ENCODE peak calls at places on chromosomes 3 and 15, in five cellular contexts. One of them, this sample, is unnamed.

GRCh38 chr15:98292442-98293240 is 332.1 kb downstream of the ARRDC4 start:
- DNase-seq in tibial nerve: peak; percentile 19
- DNase-seq in epithelial cell of esophagus: peak; percentile 50
- DNase-seq in CD4-positive, alpha-beta T cell: no peak
- DNase-seq in suprapubic skin: no peak
- DNase-seq in this sample: no peak

GRCh38 chr15:88847144-88847543 is 43.9 kb downstream of the ACAN start:
- DNase-seq in epithelial cell of esophagus: no peak
- DNase-seq in suprapubic skin: no peak
- DNase-seq in tibial nerve: no peak
- DNase-seq in CD4-positive, alpha-beta T cell: no peak
- DNase-seq in this sample: no peak

GRCh38 chr15:91849749-91850161 is 3.8 kb upstream of the SLCO3A1 start:
- DNase-seq in suprapubic skin: no peak
- DNase-seq in CD4-positive, alpha-beta T cell: no peak
- DNase-seq in epithelial cell of esophagus: peak; percentile 74
- DNase-seq in tibial nerve: no peak
- DNase-seq in this sample: no peak

GRCh38 chr15:29669823-29670222 is 152.4 kb downstream of the TJP1 start:
- DNase-seq in epithelial cell of esophagus: peak; percentile 87
- DNase-seq in tibial nerve: no peak
- DNase-seq in suprapubic skin: no peak
- DNase-seq in CD4-positive, alpha-beta T cell: no peak
- DNase-seq in this sample: no peak

GRCh38 chr3:87077354-87077753 is 86.4 kb upstream of the VGLL3 start:
- DNase-seq in tibial nerve: no peak
- DNase-seq in CD4-positive, alpha-beta T cell: no peak
- DNase-seq in epithelial cell of esophagus: peak; percentile 19
- DNase-seq in suprapubic skin: no peak
- DNase-seq in this sample: no peak

GRCh38 chr3:192514754-192515660 is 212.3 kb downstream of the FGF12 start:
- DNase-seq in tibial nerve: no peak
- DNase-seq in epithelial cell of esophagus: peak; percentile 23
- DNase-seq in suprapubic skin: no peak
- DNase-seq in CD4-positive, alpha-beta T cell: no peak
- DNase-seq in this sample: no peak

GRCh38 chr3:187975571-187976360 is 178.2 kb upstream of the LPP start:
- DNase-seq in tibial nerve: peak; percentile 79
- DNase-seq in suprapubic skin: no peak
- DNase-seq in CD4-positive, alpha-beta T cell: no peak
- DNase-seq in epithelial cell of esophagus: no peak
- DNase-seq in this sample: no peak

GRCh38 chr15:40344631-40345120 is 3.9 kb upstream of the CCDC9B start:
- DNase-seq in tibial nerve: no peak
- DNase-seq in suprapubic skin: no peak
- DNase-seq in CD4-positive, alpha-beta T cell: peak; percentile 58
- DNase-seq in epithelial cell of esophagus: peak; percentile 69
- DNase-seq in this sample: peak; percentile 78

GRCh38 chr3:183824761-183825379 is 507 bp downstream of the MAP6D1 start:
- DNase-seq in suprapubic skin: no peak
- DNase-seq in CD4-positive, alpha-beta T cell: no peak
- DNase-seq in epithelial cell of esophagus: no peak
- DNase-seq in tibial nerve: no peak
- DNase-seq in this sample: no peak

GRCh38 chr3:81033690-81034089 is 727.8 kb downstream of the GBE1 start:
- DNase-seq in CD4-positive, alpha-beta T cell: no peak
- DNase-seq in tibial nerve: no peak
- DNase-seq in suprapubic skin: no peak
- DNase-seq in epithelial cell of esophagus: no peak
- DNase-seq in this sample: no peak

GRCh38 chr3:18111702-18112311 is 313.3 kb downstream of the SATB1 start:
- DNase-seq in suprapubic skin: no peak
- DNase-seq in tibial nerve: no peak
- DNase-seq in epithelial cell of esophagus: no peak
- DNase-seq in CD4-positive, alpha-beta T cell: no peak
- DNase-seq in this sample: no peak

GRCh38 chr3:58079773-58080172 is 71.6 kb downstream of the FLNB start:
- DNase-seq in epithelial cell of esophagus: no peak
- DNase-seq in suprapubic skin: no peak
- DNase-seq in CD4-positive, alpha-beta T cell: no peak
- DNase-seq in tibial nerve: no peak
- DNase-seq in this sample: no peak

GRCh38 chr3:172653004-172653403 is 57.9 kb downstream of the NCEH1 start:
- DNase-seq in tibial nerve: no peak
- DNase-seq in suprapubic skin: no peak
- DNase-seq in CD4-positive, alpha-beta T cell: no peak
- DNase-seq in epithelial cell of esophagus: no peak
- DNase-seq in this sample: no peak

GRCh38 chr3:195182470-195182795 is 88.5 kb downstream of the XXYLT1 start:
- DNase-seq in CD4-positive, alpha-beta T cell: no peak
- DNase-seq in tibial nerve: no peak
- DNase-seq in suprapubic skin: no peak
- DNase-seq in epithelial cell of esophagus: peak; percentile 74
- DNase-seq in this sample: no peak

GRCh38 chr15:31197497-31198414 is 96.2 kb upstream of the TRPM1 start:
- DNase-seq in CD4-positive, alpha-beta T cell: peak; percentile 26
- DNase-seq in tibial nerve: no peak
- DNase-seq in suprapubic skin: no peak
- DNase-seq in epithelial cell of esophagus: peak; percentile 29
- DNase-seq in this sample: no peak

GRCh38 chr3:138370321-138370720 is 21.9 kb downstream of the MRAS start:
- DNase-seq in tibial nerve: no peak
- DNase-seq in CD4-positive, alpha-beta T cell: no peak
- DNase-seq in suprapubic skin: no peak
- DNase-seq in epithelial cell of esophagus: no peak
- DNase-seq in this sample: no peak

GRCh38 chr3:138408751-138409161 is 25.7 kb upstream of the ESYT3 start:
- DNase-seq in epithelial cell of esophagus: no peak
- DNase-seq in CD4-positive, alpha-beta T cell: no peak
- DNase-seq in tibial nerve: no peak
- DNase-seq in suprapubic skin: no peak
- DNase-seq in this sample: no peak

GRCh38 chr3:134644731-134645514 is 5.9 kb downstream of the KY start:
- DNase-seq in CD4-positive, alpha-beta T cell: no peak
- DNase-seq in epithelial cell of esophagus: no peak
- DNase-seq in tibial nerve: no peak
- DNase-seq in suprapubic skin: no peak
- DNase-seq in this sample: no peak

GRCh38 chr3:126448893-126449180 is 26.9 kb downstream of the ZXDC start:
- DNase-seq in CD4-positive, alpha-beta T cell: no peak
- DNase-seq in tibial nerve: no peak
- DNase-seq in suprapubic skin: no peak
- DNase-seq in epithelial cell of esophagus: no peak
- DNase-seq in this sample: no peak

GRCh38 chr15:36106640-36107335 is 472.6 kb upstream of the CDIN1 start:
- DNase-seq in epithelial cell of esophagus: no peak
- DNase-seq in CD4-positive, alpha-beta T cell: no peak
- DNase-seq in tibial nerve: no peak
- DNase-seq in suprapubic skin: no peak
- DNase-seq in this sample: no peak

GRCh38 chr3:116391296-116392201 is 53.7 kb downstream of the LSAMP start:
- DNase-seq in suprapubic skin: no peak
- DNase-seq in epithelial cell of esophagus: no peak
- DNase-seq in CD4-positive, alpha-beta T cell: no peak
- DNase-seq in tibial nerve: no peak
- DNase-seq in this sample: no peak

GRCh38 chr3:52326976-52327375 is 10.9 kb downstream of the DNAH1 start:
- DNase-seq in epithelial cell of esophagus: no peak
- DNase-seq in tibial nerve: no peak
- DNase-seq in suprapubic skin: no peak
- DNase-seq in CD4-positive, alpha-beta T cell: no peak
- DNase-seq in this sample: no peak

GRCh38 chr3:192772495-192772894 is 45.2 kb upstream of the FGF12 start:
- DNase-seq in CD4-positive, alpha-beta T cell: no peak
- DNase-seq in epithelial cell of esophagus: peak; percentile 52
- DNase-seq in suprapubic skin: no peak
- DNase-seq in tibial nerve: no peak
- DNase-seq in this sample: no peak

DNA sequence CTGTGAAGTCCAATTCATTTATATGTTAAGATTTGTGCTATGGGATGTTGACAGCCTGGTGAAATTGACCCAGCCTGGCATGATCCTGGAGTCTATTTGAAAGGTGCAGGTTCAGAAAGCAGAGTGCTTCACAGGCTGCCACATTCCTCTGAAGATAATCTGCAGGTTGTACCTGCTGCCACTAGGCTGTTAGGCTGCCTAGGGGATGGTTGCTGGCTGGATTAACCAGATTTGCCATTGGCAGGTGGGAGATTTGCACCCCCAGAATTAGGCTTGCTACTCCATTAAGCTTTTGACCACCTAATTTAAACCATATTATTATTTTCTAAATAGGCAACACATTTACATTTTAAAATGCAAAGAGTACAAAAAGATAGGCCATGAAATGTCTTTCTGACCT is 85.8 kb upstream of the RASGRP1 start:
- DNase-seq in epithelial cell of esophagus: no peak
- DNase-seq in tibial nerve: no peak
- DNase-seq in CD4-positive, alpha-beta T cell: no peak
- DNase-seq in suprapubic skin: no peak
- DNase-seq in this sample: no peak
- TF ChIP-seq CTCF in epithelial cell of esophagus: no peak
- TF ChIP-seq CTCF in tibial nerve: no peak
- TF ChIP-seq CTCF in CD4-positive, alpha-beta T cell: no peak
- TF ChIP-seq CTCF in suprapubic skin: no peak
- TF ChIP-seq CTCF in this sample: no peak

GRCh38 chr3:182704926-182705325 is 88.4 kb upstream of the ATP11B start:
- DNase-seq in CD4-positive, alpha-beta T cell: no peak
- DNase-seq in tibial nerve: no peak
- DNase-seq in epithelial cell of esophagus: no peak
- DNase-seq in suprapubic skin: no peak
- DNase-seq in this sample: no peak
- TF ChIP-seq CTCF in CD4-positive, alpha-beta T cell: no peak
- TF ChIP-seq CTCF in tibial nerve: no peak
- TF ChIP-seq CTCF in epithelial cell of esophagus: no peak
- TF ChIP-seq CTCF in suprapubic skin: no peak
- TF ChIP-seq CTCF in this sample: no peak

GRCh38 chr3:16060358-16060852 is 114.1 kb upstream of the GALNT15 start:
- DNase-seq in tibial nerve: peak; percentile 58
- DNase-seq in suprapubic skin: peak; percentile 90
- DNase-seq in CD4-positive, alpha-beta T cell: no peak
- DNase-seq in epithelial cell of esophagus: peak; percentile 96
- DNase-seq in this sample: no peak
- TF ChIP-seq CTCF in tibial nerve: no peak
- TF ChIP-seq CTCF in suprapubic skin: no peak
- TF ChIP-seq CTCF in CD4-positive, alpha-beta T cell: no peak
- TF ChIP-seq CTCF in epithelial cell of esophagus: peak; percentile 33
- TF ChIP-seq CTCF in this sample: no peak

DNA sequence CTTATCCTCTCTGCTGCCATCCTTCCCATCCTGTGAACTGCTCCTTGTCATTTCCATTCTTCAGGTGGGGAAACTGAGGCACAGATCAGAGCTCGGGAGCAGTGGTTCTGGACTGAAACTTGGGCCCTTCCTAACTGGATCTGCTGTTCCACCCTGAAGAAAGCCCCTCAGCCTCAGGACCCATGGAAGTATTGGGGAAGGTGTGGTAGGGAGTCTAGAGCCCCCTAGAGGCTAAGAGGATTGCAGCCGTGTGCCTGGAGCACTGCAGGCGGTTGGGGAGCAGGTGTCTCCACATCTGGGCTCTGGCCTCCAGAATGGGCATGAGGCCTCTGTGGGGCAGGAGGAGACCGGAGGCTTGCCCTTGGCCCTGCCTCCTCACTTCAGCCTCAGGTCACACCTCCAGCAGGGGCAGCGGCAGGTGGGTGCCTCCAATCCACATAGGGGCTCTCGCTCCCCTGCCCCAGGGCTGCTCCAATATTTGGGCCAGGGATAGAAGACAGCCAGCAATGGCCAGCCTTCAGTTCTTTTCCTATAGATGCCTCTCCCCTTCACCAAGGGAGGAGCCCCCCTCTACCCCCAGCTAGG is 28.1 kb downstream of the DNAJB8 start:
- DNase-seq in CD4-positive, alpha-beta T cell: no peak
- DNase-seq in tibial nerve: no peak
- DNase-seq in epithelial cell of esophagus: no peak
- DNase-seq in suprapubic skin: no peak
- DNase-seq in this sample: no peak
- TF ChIP-seq CTCF in CD4-positive, alpha-beta T cell: no peak
- TF ChIP-seq CTCF in tibial nerve: no peak
- TF ChIP-seq CTCF in epithelial cell of esophagus: peak; percentile 28
- TF ChIP-seq CTCF in suprapubic skin: no peak
- TF ChIP-seq CTCF in this sample: peak; percentile 46

GRCh38 chr3:44160818-44161217 is 80.9 kb upstream of the TOPAZ1 start:
- DNase-seq in tibial nerve: no peak
- DNase-seq in CD4-positive, alpha-beta T cell: no peak
- DNase-seq in suprapubic skin: no peak
- DNase-seq in epithelial cell of esophagus: no peak
- DNase-seq in this sample: no peak

DNA sequence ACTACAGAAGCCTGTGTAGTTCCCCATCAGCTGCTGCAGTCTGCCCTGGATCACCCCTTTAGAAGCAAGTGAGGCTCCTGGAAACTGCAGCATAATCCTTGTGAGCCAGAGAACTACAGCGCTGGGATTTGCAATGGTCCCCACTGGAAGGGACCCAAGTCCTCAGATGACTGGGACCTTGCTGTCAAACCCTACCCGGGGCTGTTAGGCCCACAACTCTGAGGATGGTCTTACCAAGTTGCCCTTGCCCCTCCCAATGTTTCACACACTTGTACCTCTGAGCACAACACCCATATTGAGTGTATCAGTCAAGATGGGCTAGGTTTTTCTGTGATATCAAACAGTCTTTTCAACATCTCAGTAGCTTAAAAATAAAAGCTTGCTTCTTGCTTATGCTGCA is 81.8 kb upstream of the TOPAZ1 start:
- DNase-seq in epithelial cell of esophagus: no peak
- DNase-seq in CD4-positive, alpha-beta T cell: no peak
- DNase-seq in tibial nerve: no peak
- DNase-seq in suprapubic skin: no peak
- DNase-seq in this sample: no peak
- TF ChIP-seq CTCF in epithelial cell of esophagus: no peak
- TF ChIP-seq CTCF in CD4-positive, alpha-beta T cell: no peak
- TF ChIP-seq CTCF in tibial nerve: no peak
- TF ChIP-seq CTCF in suprapubic skin: no peak
- TF ChIP-seq CTCF in this sample: no peak

GRCh38 chr3:8501388-8502131 is at the start of gene LMCD1:
- DNase-seq in suprapubic skin: peak; percentile 96
- DNase-seq in CD4-positive, alpha-beta T cell: peak; percentile 65
- DNase-seq in tibial nerve: peak; percentile 87
- DNase-seq in epithelial cell of esophagus: peak; percentile 95
- DNase-seq in this sample: peak; percentile 58
- TF ChIP-seq CTCF in suprapubic skin: no peak
- TF ChIP-seq CTCF in CD4-positive, alpha-beta T cell: no peak
- TF ChIP-seq CTCF in tibial nerve: no peak
- TF ChIP-seq CTCF in epithelial cell of esophagus: no peak
- TF ChIP-seq CTCF in this sample: no peak

This sample was measured in CD14-positive monocyte.